ENCODE peak calls at places on chromosomes 6 and 20, in six cellular contexts. X is H1, F is HepG2, U is K562, Z is GM12878, D is SK-N-SH. J is an unnamed sample.

GRCh38 chr20:33441142-33441955 is 2.2 kb downstream of the SNTA1 start:
- DNase-seq in X (no peak), F (peak), U (peak), Z (no peak), D (no peak), J (no peak)

GRCh38 chr6:44176935-44177509 is 18.4 kb downstream of the CAPN11 start:
- DNase-seq in X (no peak), F (no peak), U (no peak), Z (peak), D (no peak), J (no peak)

GRCh38 chr6:89583559-89583958 is 55.0 kb downstream of the LYRM2 start:
- DNase-seq in X (no peak), F (no peak), U (no peak), Z (no peak), D (no peak), J (no peak)

GRCh38 chr20:6160736-6161135 is 37.9 kb upstream of the FERMT1 start:
- DNase-seq in X (no peak), F (no peak), U (no peak), Z (no peak), D (no peak), J (no peak)

GRCh38 chr6:113734886-113735481 is 122.2 kb upstream of the MARCKS start:
- DNase-seq in X (peak), F (no peak), U (no peak), Z (no peak), D (no peak), J (no peak)

GRCh38 chr6:38522322-38522721 is 117.4 kb downstream of the BTBD9 start:
- DNase-seq in X (no peak), F (no peak), U (no peak), Z (no peak), D (no peak), J (no peak)

GRCh38 chr20:48841861-48842529 is 14.2 kb upstream of the PREX1 start:
- DNase-seq in X (no peak), F (no peak), U (peak), Z (no peak), D (no peak), J (no peak)

GRCh38 chr6:411402-412145 is 20.0 kb downstream of the IRF4 start:
- DNase-seq in X (no peak), F (no peak), U (no peak), Z (no peak), D (no peak), J (no peak)

GRCh38 chr6:151806757-151807512 is 547 bp upstream of the ESR1 start:
- DNase-seq in X (peak), F (no peak), U (no peak), Z (no peak), D (peak), J (no peak)

GRCh38 chr20:23636182-23636907 is 1.4 kb downstream of the CST3 start:
- DNase-seq in X (no peak), F (no peak), U (no peak), Z (no peak), D (no peak), J (no peak)

GRCh38 chr20:23636908-23637281 is 860 bp downstream of the CST3 start:
- DNase-seq in X (no peak), F (no peak), U (no peak), Z (no peak), D (no peak), J (no peak)

GRCh38 chr20:23634044-23634801 is 3.5 kb downstream of the CST3 start:
- DNase-seq in X (no peak), F (no peak), U (no peak), Z (no peak), D (no peak), J (no peak)

GRCh38 chr20:23632711-23633573 is 4.8 kb downstream of the CST3 start:
- DNase-seq in X (no peak), F (no peak), U (no peak), Z (no peak), D (no peak), J (no peak)

DNA sequence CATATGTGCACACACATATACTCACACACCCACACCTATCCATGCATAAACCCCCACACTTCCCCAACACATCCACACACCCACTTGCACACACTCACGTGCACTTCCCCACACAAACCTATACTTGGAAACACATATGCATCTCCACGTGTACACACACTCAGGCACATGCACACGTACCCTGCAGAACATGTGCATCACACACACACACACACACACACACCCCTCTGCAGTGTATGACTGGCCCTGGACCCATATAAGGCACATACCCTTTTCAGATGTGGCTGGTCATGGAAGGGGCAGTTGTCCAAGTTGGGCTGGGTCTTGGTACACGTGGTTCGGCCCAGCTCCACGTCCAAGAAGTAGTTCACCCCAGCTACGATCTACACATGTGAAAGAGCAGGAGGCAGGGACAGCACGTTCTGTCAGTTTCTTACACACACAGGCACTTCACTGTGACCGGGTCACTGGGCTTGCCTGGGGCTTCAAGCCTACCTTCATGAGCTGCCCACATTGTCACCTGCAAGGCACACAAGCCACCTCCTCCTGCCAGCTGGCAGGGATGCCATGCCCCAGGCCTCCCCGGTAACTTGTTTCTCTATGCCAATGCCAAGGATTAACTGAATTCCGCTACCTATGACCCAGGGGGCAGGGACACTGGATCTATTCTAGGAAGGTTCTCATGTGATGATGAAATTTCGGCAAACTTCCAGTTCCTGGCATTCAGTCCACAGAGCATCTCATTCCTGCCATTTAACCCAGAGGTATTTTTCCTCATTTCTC is 2.6 kb downstream of the CST3 start:
- DNase-seq in X (no peak), F (no peak), U (no peak), Z (no peak), D (no peak), J (no peak)
- TF ChIP-seq GABPA in X (no peak), F (no peak), U (no peak), Z (no peak), D (no peak), J (no peak)

DNA sequence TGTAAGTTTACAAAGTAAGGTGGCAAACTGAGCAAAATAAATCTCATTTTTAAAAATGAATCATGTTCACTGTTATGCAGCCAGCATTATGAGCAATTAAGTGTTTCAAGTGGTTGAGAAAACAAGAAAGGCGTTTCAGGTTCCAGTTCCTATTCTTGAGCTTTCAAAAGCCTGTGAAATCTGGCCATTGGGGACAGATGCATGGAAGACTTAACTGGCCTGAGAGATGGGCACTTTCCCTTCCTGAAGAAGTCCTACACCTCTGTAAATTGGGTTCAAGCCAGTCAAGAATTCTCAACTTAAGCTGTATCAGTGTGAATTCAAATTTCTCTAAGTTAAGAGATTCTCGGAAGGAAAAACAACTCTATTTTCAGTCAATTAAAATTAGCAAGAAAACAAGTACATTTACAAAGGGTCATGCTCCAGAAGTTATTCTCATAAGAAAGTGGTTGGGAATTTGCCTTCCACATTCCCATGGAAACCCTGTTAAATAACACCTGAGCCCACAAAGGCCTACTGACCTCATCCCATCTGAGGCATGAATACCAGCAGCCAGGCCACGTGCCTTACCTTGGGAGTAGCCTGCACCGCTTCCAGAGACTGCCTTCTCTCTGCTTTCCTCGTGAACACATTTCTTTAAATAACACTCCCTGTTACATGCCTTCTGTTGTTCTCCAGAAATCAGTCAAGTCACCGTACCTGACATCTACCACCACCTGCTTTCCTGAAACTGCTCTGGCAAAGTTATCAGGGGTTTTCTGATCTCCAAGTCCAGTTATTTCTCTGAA is 19.4 kb downstream of the MAP3K5 start:
- DNase-seq in X (no peak), F (no peak), U (no peak), Z (peak), D (no peak), J (no peak)
- TF ChIP-seq GABPA in X (no peak), F (no peak), U (no peak), Z (peak), D (no peak), J (no peak)

GRCh38 chr6:141914646-141915045 is 218.1 kb upstream of the GJE1 start:
- DNase-seq in X (no peak), F (no peak), U (no peak), Z (no peak), D (no peak), J (no peak)
- TF ChIP-seq GABPA in X (no peak), F (no peak), U (no peak), Z (no peak), D (no peak), J (no peak)

GRCh38 chr6:21986703-21987102 is 310.1 kb downstream of the PRL start:
- DNase-seq in X (no peak), F (no peak), U (no peak), Z (no peak), D (no peak), J (no peak)

GRCh38 chr6:21984551-21984950 is 312.3 kb downstream of the PRL start:
- DNase-seq in X (no peak), F (no peak), U (no peak), Z (no peak), D (peak), J (no peak)

GRCh38 chr6:21985904-21986303 is 310.9 kb downstream of the PRL start:
- DNase-seq in X (no peak), F (no peak), U (no peak), Z (no peak), D (no peak), J (no peak)

GRCh38 chr6:21984135-21984534 is 312.7 kb downstream of the PRL start:
- DNase-seq in X (no peak), F (no peak), U (no peak), Z (no peak), D (no peak), J (no peak)

DNA sequence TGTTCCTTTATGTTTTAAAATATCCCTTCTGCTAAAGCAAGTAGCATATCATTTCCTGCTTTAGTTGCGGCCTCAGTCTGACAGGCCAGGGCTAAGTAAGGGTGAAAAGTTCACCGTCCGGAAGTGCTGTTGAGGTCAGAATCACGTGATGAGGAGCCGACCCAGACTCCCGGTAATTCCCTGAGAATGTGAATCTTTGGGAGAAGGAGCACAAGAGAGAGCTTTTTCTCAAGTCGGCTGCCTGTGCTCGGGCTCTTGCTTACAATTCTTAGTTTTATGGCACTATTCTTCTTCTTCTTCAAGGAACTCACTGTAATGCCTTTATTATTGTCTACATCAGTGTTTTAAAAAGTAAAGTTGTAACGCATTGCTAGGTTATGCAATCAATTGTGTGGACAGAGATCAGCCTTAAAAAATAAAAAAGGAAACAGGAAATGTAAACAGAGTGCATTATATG is 309.3 kb downstream of the PRL start:
- DNase-seq in X (no peak), F (peak), U (peak), Z (peak), D (peak), J (peak)
- TF ChIP-seq GABPA in X (no peak), F (no peak), U (peak), Z (no peak), D (peak), J (peak)

GRCh38 chr6:22418714-22419113 is 121.9 kb upstream of the PRL start:
- DNase-seq in X (no peak), F (no peak), U (no peak), Z (no peak), D (no peak), J (no peak)

GRCh38 chr6:22411408-22412105 is 114.7 kb upstream of the PRL start:
- DNase-seq in X (no peak), F (no peak), U (no peak), Z (no peak), D (peak), J (no peak)

GRCh38 chr6:22409487-22409886 is 112.7 kb upstream of the PRL start:
- DNase-seq in X (no peak), F (no peak), U (no peak), Z (no peak), D (no peak), J (no peak)

GRCh38 chr6:22413681-22414305 is 117.0 kb upstream of the PRL start:
- DNase-seq in X (no peak), F (no peak), U (no peak), Z (no peak), D (no peak), J (no peak)

GRCh38 chr6:22412994-22413393 is 116.2 kb upstream of the PRL start:
- DNase-seq in X (no peak), F (no peak), U (no peak), Z (no peak), D (no peak), J (no peak)
- TF ChIP-seq GABPA in X (no peak), F (no peak), U (no peak), Z (no peak), D (no peak), J (no peak)

GRCh38 chr6:21773199-21773974 is 179.8 kb downstream of the SOX4 start:
- DNase-seq in X (no peak), F (no peak), U (no peak), Z (no peak), D (no peak), J (no peak)
- TF ChIP-seq GABPA in X (no peak), F (no peak), U (no peak), Z (no peak), D (no peak), J (no peak)

GRCh38 chr6:36839819-36840379 is 655 bp upstream of the CPNE5 start:
- DNase-seq in X (peak), F (no peak), U (peak), Z (no peak), D (peak), J (peak)
- TF ChIP-seq GABPA in X (no peak), F (no peak), U (no peak), Z (no peak), D (no peak), J (no peak)